ENCODE peak calls at places on chromosomes 6 and 20, in ten cellular contexts. U is GM04504, M is mesenchymal stem cell, K is tibial nerve, J is left ventricle myocardium inferior, Z is OCI-LY7, G is fibroblast of pulmonary artery, F is AG09319, H is HS-5, V is cardiac fibroblast. B is an unnamed sample.

GRCh38 chr6:112575309-112575834 is 228.2 kb downstream of the RFPL4B start:
- DNase-seq in M (no peak), K (no peak), V (no peak), F (no peak), G (peak; percentile 31), J (no peak), H (no peak), U (no peak), Z (no peak), B (no peak)

GRCh38 chr6:141552463-141552862 is 580.3 kb upstream of the GJE1 start:
- DNase-seq in F (no peak), M (peak; percentile 72), U (no peak), G (peak; percentile 92), Z (peak; percentile 5), V (peak; percentile 97), K (no peak), H (peak; percentile 13), J (no peak), B (peak; percentile 72)

GRCh38 chr6:75526502-75527127 is 33.0 kb upstream of the FILIP1 start:
- DNase-seq in K (peak; percentile 39), Z (peak; percentile 55), J (no peak), H (peak; percentile 52), G (peak; percentile 89), U (peak; percentile 34), F (peak; percentile 45), V (peak; percentile 89), M (peak; percentile 77), B (peak; percentile 82)

GRCh38 chr20:10225439-10226080 is 6.9 kb downstream of the SNAP25 start:
- DNase-seq in J (no peak), Z (peak; percentile 5), H (no peak), F (no peak), V (no peak), K (no peak), U (no peak), G (no peak), M (no peak), B (no peak)

GRCh38 chr6:156988276-156989158 is 211.3 kb downstream of the ARID1B start:
- DNase-seq in Z (peak; percentile 94), F (no peak), J (no peak), H (no peak), U (no peak), M (peak; percentile 57), G (peak; percentile 17), K (no peak), V (peak; percentile 22), B (peak; percentile 27)

GRCh38 chr6:15439410-15440022 is 193.6 kb downstream of the JARID2 start:
- DNase-seq in K (no peak), U (no peak), G (no peak), V (peak; percentile 45), H (no peak), F (no peak), Z (no peak), J (no peak), M (peak; percentile 48), B (peak; percentile 55)

GRCh38 chr6:148520109-148520841 is 177.6 kb downstream of the SASH1 start:
- DNase-seq in V (no peak), G (no peak), M (no peak), H (no peak), Z (peak; percentile 85), U (no peak), J (no peak), K (no peak), F (no peak), B (no peak)

GRCh38 chr20:44594730-44595129 is 12.4 kb downstream of the PKIG start:
- DNase-seq in F (no peak), J (peak; percentile 39), Z (no peak), V (peak; percentile 88), G (peak; percentile 77), M (peak; percentile 81), H (no peak), K (no peak), U (peak; percentile 57), B (peak; percentile 83)

GRCh38 chr6:163793584-163793983 is 379.1 kb downstream of the QKI start:
- DNase-seq in K (no peak), H (peak; percentile 59), M (peak; percentile 70), U (peak; percentile 45), J (no peak), V (peak; percentile 57), Z (no peak), F (no peak), G (peak; percentile 6), B (peak; percentile 60)

GRCh38 chr20:1900321-1900791 is 5.1 kb downstream of the SIRPA start:
- DNase-seq in G (peak; percentile 80), V (peak; percentile 73), M (peak; percentile 80), H (no peak), K (peak; percentile 25), J (peak; percentile 30), U (peak; percentile 48), F (peak; percentile 44), Z (peak; percentile 66), B (peak; percentile 72)

GRCh38 chr6:3849681-3850450 is 693 bp downstream of the FAM50B start:
- DNase-seq in Z (no peak), K (no peak), H (no peak), U (no peak), F (no peak), G (peak; percentile 20), J (peak; percentile 26), M (no peak), V (no peak), B (no peak)

GRCh38 chr20:40658509-40658908 is 30.5 kb downstream of the MAFB start:
- DNase-seq in F (no peak), K (no peak), J (no peak), U (no peak), M (no peak), H (no peak), Z (no peak), G (no peak), V (no peak), B (no peak)

GRCh38 chr6:158131926-158132325 is 36.1 kb downstream of the SERAC1 start:
- DNase-seq in Z (peak; percentile 41), F (no peak), U (no peak), V (peak; percentile 39), M (peak; percentile 33), J (no peak), G (peak; percentile 54), K (no peak), H (no peak), B (peak; percentile 34)

GRCh38 chr20:34390769-34391447 is 27.8 kb downstream of the ITCH start:
- DNase-seq in K (no peak), V (peak; percentile 95), Z (no peak), J (no peak), H (peak; percentile 83), M (peak; percentile 83), G (peak; percentile 80), U (peak; percentile 86), F (peak; percentile 66), B (peak; percentile 89)